ENCODE peak calls at places on chromosome 13, in six cellular contexts. One of them, this sample, is unnamed.

GRCh38 chr13:96299235-96299634 is 209.3 kb downstream of the HS6ST3 start:
- DNase-seq in NT2/D1: no peak
- DNase-seq in heart left ventricle: no peak
- DNase-seq in cardiac muscle cell: no peak
- DNase-seq in uterus: no peak
- DNase-seq in neural progenitor cell: no peak
- DNase-seq in this sample: no peak

GRCh38 chr13:40660270-40660669 is 6.2 kb downstream of the FOXO1 start:
- DNase-seq in heart left ventricle: no peak
- DNase-seq in uterus: no peak
- DNase-seq in cardiac muscle cell: no peak
- DNase-seq in neural progenitor cell: no peak
- DNase-seq in NT2/D1: no peak
- DNase-seq in this sample: no peak

GRCh38 chr13:43444085-43444484 is 342.7 kb downstream of the ENOX1 start:
- DNase-seq in uterus: no peak
- DNase-seq in NT2/D1: no peak
- DNase-seq in neural progenitor cell: no peak
- DNase-seq in heart left ventricle: no peak
- DNase-seq in cardiac muscle cell: no peak
- DNase-seq in this sample: no peak

GRCh38 chr13:41952749-41953148 is 8.2 kb downstream of the VWA8 start:
- DNase-seq in uterus: no peak
- DNase-seq in cardiac muscle cell: no peak
- DNase-seq in heart left ventricle: no peak
- DNase-seq in NT2/D1: no peak
- DNase-seq in neural progenitor cell: no peak
- DNase-seq in this sample: no peak

GRCh38 chr13:24865158-24865557 is 101.2 kb downstream of the RNF17 start:
- DNase-seq in neural progenitor cell: no peak
- DNase-seq in uterus: no peak
- DNase-seq in cardiac muscle cell: no peak
- DNase-seq in heart left ventricle: no peak
- DNase-seq in NT2/D1: no peak
- DNase-seq in this sample: no peak

GRCh38 chr13:45315520-45316167 is 25.3 kb downstream of the TPT1 start:
- DNase-seq in heart left ventricle: peak; percentile 26
- DNase-seq in uterus: no peak
- DNase-seq in neural progenitor cell: no peak
- DNase-seq in NT2/D1: no peak
- DNase-seq in cardiac muscle cell: peak; percentile 23
- DNase-seq in this sample: no peak

GRCh38 chr13:75452564-75452963 is 29.4 kb downstream of the TBC1D4 start:
- DNase-seq in NT2/D1: no peak
- DNase-seq in heart left ventricle: no peak
- DNase-seq in cardiac muscle cell: no peak
- DNase-seq in neural progenitor cell: no peak
- DNase-seq in uterus: no peak
- DNase-seq in this sample: no peak

GRCh38 chr13:30373727-30374126 is 48.6 kb upstream of the UBE2L5 start:
- DNase-seq in neural progenitor cell: no peak
- DNase-seq in heart left ventricle: no peak
- DNase-seq in cardiac muscle cell: no peak
- DNase-seq in uterus: no peak
- DNase-seq in NT2/D1: no peak
- DNase-seq in this sample: no peak

GRCh38 chr13:101523732-101524131 is 71.3 kb downstream of the ITGBL1 start:
- DNase-seq in NT2/D1: no peak
- DNase-seq in neural progenitor cell: no peak
- DNase-seq in uterus: no peak
- DNase-seq in cardiac muscle cell: no peak
- DNase-seq in heart left ventricle: no peak
- DNase-seq in this sample: no peak

GRCh38 chr13:53848546-53848945 is 819.9 kb downstream of the OLFM4 start:
- DNase-seq in NT2/D1: no peak
- DNase-seq in heart left ventricle: no peak
- DNase-seq in uterus: no peak
- DNase-seq in cardiac muscle cell: no peak
- DNase-seq in neural progenitor cell: peak; percentile 49
- DNase-seq in this sample: no peak

GRCh38 chr13:30892966-30893365 is 13.1 kb upstream of the MEDAG start:
- DNase-seq in heart left ventricle: no peak
- DNase-seq in neural progenitor cell: peak; percentile 74
- DNase-seq in NT2/D1: no peak
- DNase-seq in cardiac muscle cell: peak; percentile 42
- DNase-seq in uterus: peak; percentile 71
- DNase-seq in this sample: peak; percentile 32

GRCh38 chr13:29849071-29849541 is 1.3 kb downstream of the UBL3 start:
- DNase-seq in neural progenitor cell: peak; percentile 23
- DNase-seq in NT2/D1: no peak
- DNase-seq in heart left ventricle: peak; percentile 20
- DNase-seq in uterus: no peak
- DNase-seq in cardiac muscle cell: peak; percentile 35
- DNase-seq in this sample: no peak

GRCh38 chr13:36736119-36736726 is 62.4 kb downstream of the SERTM1 start:
- DNase-seq in uterus: peak; percentile 70
- DNase-seq in cardiac muscle cell: peak; percentile 79
- DNase-seq in neural progenitor cell: peak; percentile 74
- DNase-seq in NT2/D1: peak; percentile 25
- DNase-seq in heart left ventricle: peak; percentile 24
- DNase-seq in this sample: peak; percentile 42

GRCh38 chr13:52852444-52852843 is 4.0 kb upstream of the PCDH8 start:
- DNase-seq in uterus: no peak
- DNase-seq in neural progenitor cell: no peak
- DNase-seq in cardiac muscle cell: no peak
- DNase-seq in heart left ventricle: no peak
- DNase-seq in NT2/D1: no peak
- DNase-seq in this sample: no peak

GRCh38 chr13:39765801-39766463 is 110.5 kb downstream of the COG6 start:
- DNase-seq in heart left ventricle: peak; percentile 25
- DNase-seq in neural progenitor cell: peak; percentile 52
- DNase-seq in uterus: peak; percentile 51
- DNase-seq in NT2/D1: no peak
- DNase-seq in cardiac muscle cell: no peak
- DNase-seq in this sample: no peak

GRCh38 chr13:44305845-44306244 is 67.8 kb upstream of the SERP2 start:
- DNase-seq in cardiac muscle cell: no peak
- DNase-seq in neural progenitor cell: peak; percentile 34
- DNase-seq in NT2/D1: peak; percentile 13
- DNase-seq in heart left ventricle: no peak
- DNase-seq in uterus: no peak
- DNase-seq in this sample: peak; percentile 47

GRCh38 chr13:81133066-81133465 is 792.1 kb upstream of the SPRY2 start:
- DNase-seq in NT2/D1: no peak
- DNase-seq in heart left ventricle: no peak
- DNase-seq in neural progenitor cell: no peak
- DNase-seq in uterus: no peak
- DNase-seq in cardiac muscle cell: no peak
- DNase-seq in this sample: no peak

GRCh38 chr13:88303605-88304004 is 632.4 kb downstream of the SLITRK5 start:
- DNase-seq in neural progenitor cell: no peak
- DNase-seq in heart left ventricle: no peak
- DNase-seq in NT2/D1: no peak
- DNase-seq in cardiac muscle cell: no peak
- DNase-seq in uterus: no peak
- DNase-seq in this sample: no peak

GRCh38 chr13:71021810-71022422 is 845.1 kb downstream of the DACH1 start:
- DNase-seq in neural progenitor cell: no peak
- DNase-seq in cardiac muscle cell: no peak
- DNase-seq in heart left ventricle: no peak
- DNase-seq in NT2/D1: no peak
- DNase-seq in uterus: no peak
- DNase-seq in this sample: no peak

GRCh38 chr13:48730971-48731658 is 77.4 kb downstream of the CYSLTR2 start:
- DNase-seq in neural progenitor cell: peak; percentile 9
- DNase-seq in uterus: no peak
- DNase-seq in heart left ventricle: no peak
- DNase-seq in cardiac muscle cell: no peak
- DNase-seq in NT2/D1: no peak
- DNase-seq in this sample: no peak

GRCh38 chr13:82758056-82758455 is 1124.2 kb downstream of the SLITRK1 start:
- DNase-seq in heart left ventricle: no peak
- DNase-seq in NT2/D1: peak; percentile 36
- DNase-seq in uterus: no peak
- DNase-seq in cardiac muscle cell: peak; percentile 13
- DNase-seq in neural progenitor cell: peak; percentile 41
- DNase-seq in this sample: peak; percentile 30

GRCh38 chr13:97194473-97194872 is 27.7 kb upstream of the MBNL2 start:
- DNase-seq in uterus: no peak
- DNase-seq in NT2/D1: peak; percentile 18
- DNase-seq in neural progenitor cell: no peak
- DNase-seq in heart left ventricle: no peak
- DNase-seq in cardiac muscle cell: no peak
- DNase-seq in this sample: no peak

GRCh38 chr13:113143466-113144254 is 14.8 kb upstream of the PROZ start:
- DNase-seq in heart left ventricle: no peak
- DNase-seq in uterus: no peak
- DNase-seq in neural progenitor cell: no peak
- DNase-seq in NT2/D1: no peak
- DNase-seq in cardiac muscle cell: no peak
- DNase-seq in this sample: no peak

GRCh38 chr13:29905845-29906244 is 55.4 kb upstream of the UBL3 start:
- DNase-seq in neural progenitor cell: no peak
- DNase-seq in uterus: no peak
- DNase-seq in cardiac muscle cell: no peak
- DNase-seq in NT2/D1: no peak
- DNase-seq in heart left ventricle: no peak
- DNase-seq in this sample: no peak

GRCh38 chr13:39418424-39418823 is 184.6 kb downstream of the LHFPL6 start:
- DNase-seq in neural progenitor cell: no peak
- DNase-seq in uterus: no peak
- DNase-seq in NT2/D1: no peak
- DNase-seq in cardiac muscle cell: no peak
- DNase-seq in heart left ventricle: no peak
- DNase-seq in this sample: no peak

GRCh38 chr13:40102854-40103253 is 447.4 kb downstream of the COG6 start:
- DNase-seq in neural progenitor cell: no peak
- DNase-seq in NT2/D1: no peak
- DNase-seq in heart left ventricle: no peak
- DNase-seq in uterus: peak; percentile 66
- DNase-seq in cardiac muscle cell: no peak
- DNase-seq in this sample: no peak

GRCh38 chr13:51397262-51397933 is 55.4 kb downstream of the INTS6 start:
- DNase-seq in NT2/D1: no peak
- DNase-seq in uterus: peak; percentile 17
- DNase-seq in heart left ventricle: no peak
- DNase-seq in neural progenitor cell: peak; percentile 21
- DNase-seq in cardiac muscle cell: no peak
- DNase-seq in this sample: no peak

GRCh38 chr13:75356426-75356825 is 125.5 kb downstream of the TBC1D4 start:
- DNase-seq in NT2/D1: no peak
- DNase-seq in neural progenitor cell: no peak
- DNase-seq in cardiac muscle cell: no peak
- DNase-seq in uterus: no peak
- DNase-seq in heart left ventricle: no peak
- DNase-seq in this sample: no peak

GRCh38 chr13:49935171-49936084 is 712 bp downstream of the SPRYD7 start:
- DNase-seq in cardiac muscle cell: no peak
- DNase-seq in heart left ventricle: peak; percentile 33
- DNase-seq in NT2/D1: no peak
- DNase-seq in neural progenitor cell: peak; percentile 69
- DNase-seq in uterus: no peak
- DNase-seq in this sample: peak; percentile 9

GRCh38 chr13:49932868-49933267 is 3.3 kb downstream of the SPRYD7 start:
- DNase-seq in NT2/D1: no peak
- DNase-seq in uterus: no peak
- DNase-seq in neural progenitor cell: no peak
- DNase-seq in heart left ventricle: no peak
- DNase-seq in cardiac muscle cell: no peak
- DNase-seq in this sample: no peak

GRCh38 chr13:49932066-49932465 is 4.1 kb downstream of the SPRYD7 start:
- DNase-seq in heart left ventricle: no peak
- DNase-seq in NT2/D1: no peak
- DNase-seq in cardiac muscle cell: no peak
- DNase-seq in neural progenitor cell: no peak
- DNase-seq in uterus: no peak
- DNase-seq in this sample: no peak

GRCh38 chr13:49936085-49936942 is at the start of gene SPRYD7:
- DNase-seq in NT2/D1: peak; percentile 91
- DNase-seq in neural progenitor cell: peak; percentile 98
- DNase-seq in cardiac muscle cell: peak; percentile 98
- DNase-seq in heart left ventricle: peak; percentile 98
- DNase-seq in uterus: peak; percentile 97
- DNase-seq in this sample: peak; percentile 71

GRCh38 chr13:49933511-49933910 is 2.6 kb downstream of the SPRYD7 start:
- DNase-seq in heart left ventricle: no peak
- DNase-seq in neural progenitor cell: no peak
- DNase-seq in cardiac muscle cell: no peak
- DNase-seq in uterus: no peak
- DNase-seq in NT2/D1: no peak
- DNase-seq in this sample: no peak
- H3K4me3 ChIP-seq in heart left ventricle: no peak overlapping the region
- H3K4me3 ChIP-seq in neural progenitor cell: no peak overlapping the region
- H3K4me3 ChIP-seq in cardiac muscle cell: no peak overlapping the region
- H3K4me3 ChIP-seq in uterus: no peak overlapping the region
- H3K4me3 ChIP-seq in NT2/D1: no peak overlapping the region
- H3K4me3 ChIP-seq in this sample: no peak overlapping the region

DNA sequence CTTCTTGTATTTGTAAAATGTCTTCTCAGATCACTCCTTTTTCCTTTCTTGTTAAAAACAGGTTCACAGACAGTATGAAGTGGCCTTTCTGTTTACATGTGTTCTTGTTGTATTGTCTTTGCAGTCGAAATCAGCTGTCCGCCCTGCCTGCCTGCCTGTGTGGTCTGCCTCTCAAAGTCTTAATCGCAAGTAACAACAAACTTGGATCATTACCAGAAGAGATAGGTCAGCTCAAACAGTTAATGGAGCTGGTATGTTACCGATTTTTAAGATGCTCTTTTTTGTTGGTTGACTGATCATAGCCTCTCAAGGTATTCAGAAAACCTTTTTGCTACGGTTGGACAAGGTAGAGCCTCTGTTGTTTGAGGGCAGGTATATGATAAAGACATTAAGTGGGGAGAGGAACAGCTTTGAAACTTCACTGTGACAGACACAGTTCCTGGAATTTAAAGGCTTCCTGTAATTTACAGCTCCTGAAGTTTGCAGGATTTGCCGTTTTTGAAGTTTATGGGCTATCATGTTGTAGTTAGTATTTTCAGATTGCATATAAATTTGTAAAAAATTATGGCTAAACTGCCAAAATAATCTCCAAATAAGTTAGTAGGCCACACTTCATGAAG is 116.0 kb downstream of the LRCH1 start:
- DNase-seq in NT2/D1: no peak
- DNase-seq in cardiac muscle cell: no peak
- DNase-seq in neural progenitor cell: no peak
- DNase-seq in uterus: no peak
- DNase-seq in heart left ventricle: no peak
- DNase-seq in this sample: no peak
- H3K4me3 ChIP-seq in NT2/D1: no peak overlapping the region
- H3K4me3 ChIP-seq in cardiac muscle cell: no peak overlapping the region
- H3K4me3 ChIP-seq in neural progenitor cell: no peak overlapping the region
- H3K4me3 ChIP-seq in uterus: no peak overlapping the region
- H3K4me3 ChIP-seq in heart left ventricle: no peak overlapping the region
- H3K4me3 ChIP-seq in this sample: no peak overlapping the region

GRCh38 chr13:46866150-46866549 is 30.7 kb downstream of the HTR2A start:
- DNase-seq in heart left ventricle: peak; percentile 13
- DNase-seq in neural progenitor cell: peak; percentile 4
- DNase-seq in uterus: peak; percentile 15
- DNase-seq in NT2/D1: peak; percentile 3
- DNase-seq in cardiac muscle cell: peak; percentile 24
- DNase-seq in this sample: peak; percentile 6
- H3K4me3 ChIP-seq in heart left ventricle: no peak overlapping the region
- H3K4me3 ChIP-seq in neural progenitor cell: no peak overlapping the region
- H3K4me3 ChIP-seq in uterus: no peak overlapping the region
- H3K4me3 ChIP-seq in NT2/D1: no peak overlapping the region
- H3K4me3 ChIP-seq in cardiac muscle cell: no peak overlapping the region
- H3K4me3 ChIP-seq in this sample: no peak overlapping the region

GRCh38 chr13:108987945-108988344 is 358.5 kb downstream of the MYO16 start:
- DNase-seq in cardiac muscle cell: no peak
- DNase-seq in NT2/D1: no peak
- DNase-seq in neural progenitor cell: no peak
- DNase-seq in heart left ventricle: no peak
- DNase-seq in uterus: no peak
- DNase-seq in this sample: no peak
- H3K4me3 ChIP-seq in cardiac muscle cell: no peak overlapping the region
- H3K4me3 ChIP-seq in NT2/D1: no peak overlapping the region
- H3K4me3 ChIP-seq in neural progenitor cell: no peak overlapping the region
- H3K4me3 ChIP-seq in heart left ventricle: no peak overlapping the region
- H3K4me3 ChIP-seq in uterus: no peak overlapping the region
- H3K4me3 ChIP-seq in this sample: no peak overlapping the region